ENCODE peak calls at places on chromosomes 13 and 19, in ten cellular contexts. One of them, this sample, is unnamed.
A peak's percentile ranks its signal among the peaks of the same experiment; 100 is the strongest.

GRCh38 chr13:44364601-44365000 is 9.0 kb upstream of the SERP2 start:
- DNase-seq in T-helper 17 cell: no peak
- DNase-seq in iPS-NIHi11: no peak
- DNase-seq in esophagus muscularis mucosa: no peak
- DNase-seq in stimulated activated CD4-positive, alpha-beta T cell treated with anti-CD3 and anti-CD28 coated beads, Interleukin-2, amount 100 ng/mL, for 24 hours: no peak
- DNase-seq in tibial artery: no peak
- DNase-seq in breast epithelium: no peak
- DNase-seq in AG20443: peak; percentile 33
- DNase-seq in NCI-H1105: no peak
- DNase-seq in ecto neural progenitor cell: peak; percentile 59
- DNase-seq in this sample: peak; percentile 55

GRCh38 chr13:113448885-113449692 is 4.2 kb downstream of the ADPRHL1 start:
- DNase-seq in T-helper 17 cell: no peak
- DNase-seq in iPS-NIHi11: no peak
- DNase-seq in esophagus muscularis mucosa: no peak
- DNase-seq in stimulated activated CD4-positive, alpha-beta T cell treated with anti-CD3 and anti-CD28 coated beads, Interleukin-2, amount 100 ng/mL, for 24 hours: peak; percentile 72
- DNase-seq in tibial artery: peak; percentile 55
- DNase-seq in breast epithelium: peak; percentile 71
- DNase-seq in AG20443: peak; percentile 79
- DNase-seq in NCI-H1105: peak; percentile 98
- DNase-seq in ecto neural progenitor cell: no peak
- DNase-seq in this sample: no peak

GRCh38 chr19:44356383-44357111 is at the start of gene ZNF112:
- DNase-seq in T-helper 17 cell: no peak
- DNase-seq in iPS-NIHi11: peak; percentile 81
- DNase-seq in esophagus muscularis mucosa: peak; percentile 94
- DNase-seq in stimulated activated CD4-positive, alpha-beta T cell treated with anti-CD3 and anti-CD28 coated beads, Interleukin-2, amount 100 ng/mL, for 24 hours: peak; percentile 17
- DNase-seq in tibial artery: peak; percentile 93
- DNase-seq in breast epithelium: peak; percentile 81
- DNase-seq in AG20443: peak; percentile 86
- DNase-seq in NCI-H1105: peak; percentile 93
- DNase-seq in ecto neural progenitor cell: peak; percentile 85
- DNase-seq in this sample: peak; percentile 91

GRCh38 chr19:51712461-51713081 is 11.2 kb downstream of the HAS1 start:
- DNase-seq in T-helper 17 cell: no peak
- DNase-seq in iPS-NIHi11: peak; percentile 83
- DNase-seq in esophagus muscularis mucosa: no peak
- DNase-seq in stimulated activated CD4-positive, alpha-beta T cell treated with anti-CD3 and anti-CD28 coated beads, Interleukin-2, amount 100 ng/mL, for 24 hours: no peak
- DNase-seq in tibial artery: no peak
- DNase-seq in breast epithelium: no peak
- DNase-seq in AG20443: no peak
- DNase-seq in NCI-H1105: no peak
- DNase-seq in ecto neural progenitor cell: no peak
- DNase-seq in this sample: peak; percentile 35

GRCh38 chr19:34589730-34590129 is 87.2 kb downstream of the SCGB2B2 start:
- DNase-seq in T-helper 17 cell: no peak
- DNase-seq in iPS-NIHi11: no peak
- DNase-seq in esophagus muscularis mucosa: no peak
- DNase-seq in stimulated activated CD4-positive, alpha-beta T cell treated with anti-CD3 and anti-CD28 coated beads, Interleukin-2, amount 100 ng/mL, for 24 hours: no peak
- DNase-seq in tibial artery: no peak
- DNase-seq in breast epithelium: no peak
- DNase-seq in AG20443: no peak
- DNase-seq in NCI-H1105: no peak
- DNase-seq in ecto neural progenitor cell: no peak
- DNase-seq in this sample: no peak

GRCh38 chr19:3115916-3116602 is 19.8 kb upstream of the GNA15 start:
- DNase-seq in T-helper 17 cell: no peak
- DNase-seq in iPS-NIHi11: no peak
- DNase-seq in esophagus muscularis mucosa: no peak
- DNase-seq in stimulated activated CD4-positive, alpha-beta T cell treated with anti-CD3 and anti-CD28 coated beads, Interleukin-2, amount 100 ng/mL, for 24 hours: no peak
- DNase-seq in tibial artery: no peak
- DNase-seq in breast epithelium: no peak
- DNase-seq in AG20443: no peak
- DNase-seq in NCI-H1105: no peak
- DNase-seq in ecto neural progenitor cell: no peak
- DNase-seq in this sample: no peak

GRCh38 chr19:3606174-3606689 is 443 bp downstream of the TBXA2R start:
- DNase-seq in T-helper 17 cell: no peak
- DNase-seq in iPS-NIHi11: peak; percentile 76
- DNase-seq in esophagus muscularis mucosa: no peak
- DNase-seq in stimulated activated CD4-positive, alpha-beta T cell treated with anti-CD3 and anti-CD28 coated beads, Interleukin-2, amount 100 ng/mL, for 24 hours: no peak
- DNase-seq in tibial artery: peak; percentile 85
- DNase-seq in breast epithelium: peak; percentile 76
- DNase-seq in AG20443: peak; percentile 59
- DNase-seq in NCI-H1105: peak; percentile 52
- DNase-seq in ecto neural progenitor cell: no peak
- DNase-seq in this sample: no peak

GRCh38 chr13:67123165-67123564 is 107.0 kb downstream of the PCDH9 start:
- DNase-seq in T-helper 17 cell: no peak
- DNase-seq in iPS-NIHi11: no peak
- DNase-seq in esophagus muscularis mucosa: no peak
- DNase-seq in stimulated activated CD4-positive, alpha-beta T cell treated with anti-CD3 and anti-CD28 coated beads, Interleukin-2, amount 100 ng/mL, for 24 hours: no peak
- DNase-seq in tibial artery: no peak
- DNase-seq in breast epithelium: no peak
- DNase-seq in AG20443: no peak
- DNase-seq in NCI-H1105: no peak
- DNase-seq in ecto neural progenitor cell: no peak
- DNase-seq in this sample: no peak

GRCh38 chr19:16076958-16077611 is 790 bp downstream of the TPM4 start:
- DNase-seq in T-helper 17 cell: no peak
- DNase-seq in iPS-NIHi11: no peak
- DNase-seq in esophagus muscularis mucosa: peak; percentile 91
- DNase-seq in stimulated activated CD4-positive, alpha-beta T cell treated with anti-CD3 and anti-CD28 coated beads, Interleukin-2, amount 100 ng/mL, for 24 hours: peak; percentile 40
- DNase-seq in tibial artery: peak; percentile 86
- DNase-seq in breast epithelium: peak; percentile 75
- DNase-seq in AG20443: no peak
- DNase-seq in NCI-H1105: peak; percentile 18
- DNase-seq in ecto neural progenitor cell: peak; percentile 73
- DNase-seq in this sample: no peak

GRCh38 chr13:111397202-111397880 is 76.9 kb downstream of the TEX29 start:
- DNase-seq in T-helper 17 cell: no peak
- DNase-seq in iPS-NIHi11: no peak
- DNase-seq in esophagus muscularis mucosa: no peak
- DNase-seq in stimulated activated CD4-positive, alpha-beta T cell treated with anti-CD3 and anti-CD28 coated beads, Interleukin-2, amount 100 ng/mL, for 24 hours: no peak
- DNase-seq in tibial artery: peak; percentile 44
- DNase-seq in breast epithelium: no peak
- DNase-seq in AG20443: no peak
- DNase-seq in NCI-H1105: no peak
- DNase-seq in ecto neural progenitor cell: peak; percentile 30
- DNase-seq in this sample: no peak

GRCh38 chr13:44197791-44198770 is 175.5 kb upstream of the SERP2 start:
- DNase-seq in T-helper 17 cell: no peak
- DNase-seq in iPS-NIHi11: no peak
- DNase-seq in esophagus muscularis mucosa: peak; percentile 68
- DNase-seq in stimulated activated CD4-positive, alpha-beta T cell treated with anti-CD3 and anti-CD28 coated beads, Interleukin-2, amount 100 ng/mL, for 24 hours: no peak
- DNase-seq in tibial artery: no peak
- DNase-seq in breast epithelium: no peak
- DNase-seq in AG20443: no peak
- DNase-seq in NCI-H1105: no peak
- DNase-seq in ecto neural progenitor cell: no peak
- DNase-seq in this sample: peak; percentile 17

GRCh38 chr19:45568732-45569131 is 15.9 kb downstream of the OPA3 start:
- DNase-seq in T-helper 17 cell: no peak
- DNase-seq in iPS-NIHi11: no peak
- DNase-seq in esophagus muscularis mucosa: no peak
- DNase-seq in stimulated activated CD4-positive, alpha-beta T cell treated with anti-CD3 and anti-CD28 coated beads, Interleukin-2, amount 100 ng/mL, for 24 hours: no peak
- DNase-seq in tibial artery: no peak
- DNase-seq in breast epithelium: no peak
- DNase-seq in AG20443: peak; percentile 62
- DNase-seq in NCI-H1105: no peak
- DNase-seq in ecto neural progenitor cell: no peak
- DNase-seq in this sample: peak; percentile 67

GRCh38 chr13:110756268-110756667 is 42.8 kb downstream of the ING1 start:
- DNase-seq in T-helper 17 cell: no peak
- DNase-seq in iPS-NIHi11: no peak
- DNase-seq in esophagus muscularis mucosa: no peak
- DNase-seq in stimulated activated CD4-positive, alpha-beta T cell treated with anti-CD3 and anti-CD28 coated beads, Interleukin-2, amount 100 ng/mL, for 24 hours: no peak
- DNase-seq in tibial artery: no peak
- DNase-seq in breast epithelium: no peak
- DNase-seq in AG20443: peak; percentile 34
- DNase-seq in NCI-H1105: no peak
- DNase-seq in ecto neural progenitor cell: no peak
- DNase-seq in this sample: peak; percentile 95

GRCh38 chr13:43232866-43233265 is 209.5 kb downstream of the DNAJC15 start:
- DNase-seq in T-helper 17 cell: no peak
- DNase-seq in iPS-NIHi11: no peak
- DNase-seq in esophagus muscularis mucosa: peak; percentile 5
- DNase-seq in stimulated activated CD4-positive, alpha-beta T cell treated with anti-CD3 and anti-CD28 coated beads, Interleukin-2, amount 100 ng/mL, for 24 hours: no peak
- DNase-seq in tibial artery: no peak
- DNase-seq in breast epithelium: no peak
- DNase-seq in AG20443: no peak
- DNase-seq in NCI-H1105: no peak
- DNase-seq in ecto neural progenitor cell: no peak
- DNase-seq in this sample: peak; percentile 77

GRCh38 chr13:99355267-99356215 is 48.3 kb upstream of the GPR183 start:
- DNase-seq in T-helper 17 cell: no peak
- DNase-seq in iPS-NIHi11: no peak
- DNase-seq in esophagus muscularis mucosa: peak; percentile 62
- DNase-seq in stimulated activated CD4-positive, alpha-beta T cell treated with anti-CD3 and anti-CD28 coated beads, Interleukin-2, amount 100 ng/mL, for 24 hours: no peak
- DNase-seq in tibial artery: no peak
- DNase-seq in breast epithelium: no peak
- DNase-seq in AG20443: no peak
- DNase-seq in NCI-H1105: no peak
- DNase-seq in ecto neural progenitor cell: no peak
- DNase-seq in this sample: no peak

GRCh38 chr19:33402421-33403220 is 29.1 kb downstream of the CEBPG start:
- DNase-seq in T-helper 17 cell: no peak
- DNase-seq in iPS-NIHi11: no peak
- DNase-seq in esophagus muscularis mucosa: no peak
- DNase-seq in stimulated activated CD4-positive, alpha-beta T cell treated with anti-CD3 and anti-CD28 coated beads, Interleukin-2, amount 100 ng/mL, for 24 hours: no peak
- DNase-seq in tibial artery: peak; percentile 60
- DNase-seq in breast epithelium: peak; percentile 38
- DNase-seq in AG20443: no peak
- DNase-seq in NCI-H1105: no peak
- DNase-seq in ecto neural progenitor cell: no peak
- DNase-seq in this sample: no peak

GRCh38 chr19:29098863-29099481 is 114.0 kb downstream of the UQCRFS1 start:
- DNase-seq in T-helper 17 cell: no peak
- DNase-seq in iPS-NIHi11: no peak
- DNase-seq in esophagus muscularis mucosa: peak; percentile 92
- DNase-seq in stimulated activated CD4-positive, alpha-beta T cell treated with anti-CD3 and anti-CD28 coated beads, Interleukin-2, amount 100 ng/mL, for 24 hours: no peak
- DNase-seq in tibial artery: peak; percentile 89
- DNase-seq in breast epithelium: no peak
- DNase-seq in AG20443: peak; percentile 97
- DNase-seq in NCI-H1105: no peak
- DNase-seq in ecto neural progenitor cell: no peak
- DNase-seq in this sample: peak; percentile 77

GRCh38 chr19:2246014-2246620 is 3.0 kb upstream of the AMH start:
- DNase-seq in T-helper 17 cell: no peak
- DNase-seq in iPS-NIHi11: no peak
- DNase-seq in esophagus muscularis mucosa: no peak
- DNase-seq in stimulated activated CD4-positive, alpha-beta T cell treated with anti-CD3 and anti-CD28 coated beads, Interleukin-2, amount 100 ng/mL, for 24 hours: no peak
- DNase-seq in tibial artery: no peak
- DNase-seq in breast epithelium: no peak
- DNase-seq in AG20443: no peak
- DNase-seq in NCI-H1105: no peak
- DNase-seq in ecto neural progenitor cell: no peak
- DNase-seq in this sample: no peak

GRCh38 chr19:11145147-11145924 is 10.2 kb downstream of the SPC24 start:
- DNase-seq in T-helper 17 cell: no peak
- DNase-seq in iPS-NIHi11: no peak
- DNase-seq in esophagus muscularis mucosa: no peak
- DNase-seq in stimulated activated CD4-positive, alpha-beta T cell treated with anti-CD3 and anti-CD28 coated beads, Interleukin-2, amount 100 ng/mL, for 24 hours: no peak
- DNase-seq in tibial artery: no peak
- DNase-seq in breast epithelium: no peak
- DNase-seq in AG20443: no peak
- DNase-seq in NCI-H1105: no peak
- DNase-seq in ecto neural progenitor cell: no peak
- DNase-seq in this sample: no peak

GRCh38 chr19:42273407-42274064 is 4.5 kb downstream of the CIC start:
- DNase-seq in T-helper 17 cell: no peak
- DNase-seq in iPS-NIHi11: no peak
- DNase-seq in esophagus muscularis mucosa: no peak
- DNase-seq in stimulated activated CD4-positive, alpha-beta T cell treated with anti-CD3 and anti-CD28 coated beads, Interleukin-2, amount 100 ng/mL, for 24 hours: no peak
- DNase-seq in tibial artery: no peak
- DNase-seq in breast epithelium: no peak
- DNase-seq in AG20443: no peak
- DNase-seq in NCI-H1105: no peak
- DNase-seq in ecto neural progenitor cell: no peak
- DNase-seq in this sample: no peak

GRCh38 chr19:11697284-11697855 is 41.4 kb downstream of the ZNF823 start:
- DNase-seq in T-helper 17 cell: no peak
- DNase-seq in iPS-NIHi11: no peak
- DNase-seq in esophagus muscularis mucosa: no peak
- DNase-seq in stimulated activated CD4-positive, alpha-beta T cell treated with anti-CD3 and anti-CD28 coated beads, Interleukin-2, amount 100 ng/mL, for 24 hours: no peak
- DNase-seq in tibial artery: no peak
- DNase-seq in breast epithelium: no peak
- DNase-seq in AG20443: no peak
- DNase-seq in NCI-H1105: no peak
- DNase-seq in ecto neural progenitor cell: no peak
- DNase-seq in this sample: no peak

GRCh38 chr13:107864543-107865460 is 350.5 kb downstream of the LIG4 start:
- DNase-seq in T-helper 17 cell: no peak
- DNase-seq in iPS-NIHi11: peak; percentile 34
- DNase-seq in esophagus muscularis mucosa: no peak
- DNase-seq in stimulated activated CD4-positive, alpha-beta T cell treated with anti-CD3 and anti-CD28 coated beads, Interleukin-2, amount 100 ng/mL, for 24 hours: no peak
- DNase-seq in tibial artery: no peak
- DNase-seq in breast epithelium: no peak
- DNase-seq in AG20443: peak; percentile 29
- DNase-seq in NCI-H1105: peak; percentile 33
- DNase-seq in ecto neural progenitor cell: peak; percentile 51
- DNase-seq in this sample: peak; percentile 86

GRCh38 chr19:12611361-12611699 is 610 bp downstream of the ZNF791 start:
- DNase-seq in T-helper 17 cell: no peak
- DNase-seq in iPS-NIHi11: peak; percentile 74
- DNase-seq in esophagus muscularis mucosa: peak; percentile 93
- DNase-seq in stimulated activated CD4-positive, alpha-beta T cell treated with anti-CD3 and anti-CD28 coated beads, Interleukin-2, amount 100 ng/mL, for 24 hours: no peak
- DNase-seq in tibial artery: peak; percentile 92
- DNase-seq in breast epithelium: peak; percentile 75
- DNase-seq in AG20443: peak; percentile 87
- DNase-seq in NCI-H1105: peak; percentile 73
- DNase-seq in ecto neural progenitor cell: peak; percentile 73
- DNase-seq in this sample: peak; percentile 74

GRCh38 chr19:49149652-49150105 is 5.5 kb downstream of the HRC start:
- DNase-seq in T-helper 17 cell: no peak
- DNase-seq in iPS-NIHi11: peak; percentile 48
- DNase-seq in esophagus muscularis mucosa: no peak
- DNase-seq in stimulated activated CD4-positive, alpha-beta T cell treated with anti-CD3 and anti-CD28 coated beads, Interleukin-2, amount 100 ng/mL, for 24 hours: no peak
- DNase-seq in tibial artery: peak; percentile 86
- DNase-seq in breast epithelium: peak; percentile 68
- DNase-seq in AG20443: peak; percentile 83
- DNase-seq in NCI-H1105: peak; percentile 79
- DNase-seq in ecto neural progenitor cell: peak; percentile 86
- DNase-seq in this sample: peak; percentile 83

GRCh38 chr13:45341034-45341798 is at the start of gene TPT1:
- DNase-seq in T-helper 17 cell: peak; percentile 100
- DNase-seq in iPS-NIHi11: peak; percentile 98
- DNase-seq in esophagus muscularis mucosa: peak; percentile 100
- DNase-seq in stimulated activated CD4-positive, alpha-beta T cell treated with anti-CD3 and anti-CD28 coated beads, Interleukin-2, amount 100 ng/mL, for 24 hours: peak; percentile 99
- DNase-seq in tibial artery: peak; percentile 100
- DNase-seq in breast epithelium: peak; percentile 99
- DNase-seq in AG20443: peak; percentile 99
- DNase-seq in NCI-H1105: peak; percentile 91
- DNase-seq in ecto neural progenitor cell: peak; percentile 100
- DNase-seq in this sample: peak; percentile 98